ENCODE peak calls at places on chromosome 14, in five cellular contexts. One of them, this sample, is unnamed.

GRCh38 chr14:71061458-71061857 is 154.2 kb downstream of the PCNX1 start:
- DNase-seq in CD8-positive, alpha-beta T cell: no peak
- DNase-seq in heart right ventricle: no peak
- DNase-seq in aorta: no peak
- DNase-seq in PC-3: no peak
- DNase-seq in this sample: no peak

GRCh38 chr14:96177766-96178377 is 26.8 kb upstream of the BDKRB2 start:
- DNase-seq in CD8-positive, alpha-beta T cell: no peak
- DNase-seq in heart right ventricle: no peak
- DNase-seq in aorta: no peak
- DNase-seq in PC-3: no peak
- DNase-seq in this sample: no peak

GRCh38 chr14:44898547-44898946 is 63.2 kb downstream of the KLHL28 start:
- DNase-seq in CD8-positive, alpha-beta T cell: no peak
- DNase-seq in heart right ventricle: no peak
- DNase-seq in aorta: no peak
- DNase-seq in PC-3: peak; percentile 13
- DNase-seq in this sample: no peak

GRCh38 chr14:78399316-78399889 is 229.2 kb downstream of the NRXN3 start:
- DNase-seq in CD8-positive, alpha-beta T cell: no peak
- DNase-seq in heart right ventricle: no peak
- DNase-seq in aorta: no peak
- DNase-seq in PC-3: peak; percentile 36
- DNase-seq in this sample: no peak

GRCh38 chr14:104436047-104436531 is 143.5 kb upstream of the C14orf180 start:
- DNase-seq in CD8-positive, alpha-beta T cell: no peak
- DNase-seq in heart right ventricle: peak; percentile 86
- DNase-seq in aorta: peak; percentile 82
- DNase-seq in PC-3: no peak
- DNase-seq in this sample: no peak

GRCh38 chr14:77763316-77763715 is 2.4 kb upstream of the SNW1 start:
- DNase-seq in CD8-positive, alpha-beta T cell: no peak
- DNase-seq in heart right ventricle: no peak
- DNase-seq in aorta: no peak
- DNase-seq in PC-3: no peak
- DNase-seq in this sample: no peak

GRCh38 chr14:105299654-105300541 is 903 bp downstream of the BRF1 start:
- DNase-seq in CD8-positive, alpha-beta T cell: peak; percentile 22
- DNase-seq in heart right ventricle: peak; percentile 52
- DNase-seq in aorta: peak; percentile 88
- DNase-seq in PC-3: no peak
- DNase-seq in this sample: no peak

GRCh38 chr14:45362505-45362904 is 109.5 kb upstream of the MIS18BP1 start:
- DNase-seq in CD8-positive, alpha-beta T cell: no peak
- DNase-seq in heart right ventricle: no peak
- DNase-seq in aorta: no peak
- DNase-seq in PC-3: no peak
- DNase-seq in this sample: no peak

DNA sequence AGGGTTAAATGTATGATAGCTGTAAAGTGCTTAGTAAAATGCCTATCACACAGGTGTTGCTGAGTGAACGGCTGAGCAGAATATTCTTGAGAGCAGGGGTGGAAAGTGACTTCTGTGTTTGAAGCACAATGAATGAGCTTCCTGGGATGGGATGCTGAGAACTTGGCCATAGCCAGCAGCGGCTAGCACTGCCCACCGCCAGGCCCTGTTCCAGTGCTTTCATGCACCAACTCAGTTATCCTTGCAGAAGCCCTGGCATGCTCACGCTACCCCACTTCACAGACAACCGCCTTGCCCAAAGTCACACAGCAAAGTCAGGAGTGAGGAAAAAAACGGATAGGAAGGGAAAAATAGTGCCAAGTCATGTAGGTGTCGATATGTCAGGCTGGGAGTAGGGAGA is 10.9 kb downstream of the DYNC1H1 start:
- DNase-seq in CD8-positive, alpha-beta T cell: no peak
- DNase-seq in heart right ventricle: no peak
- DNase-seq in aorta: no peak
- DNase-seq in PC-3: no peak
- DNase-seq in this sample: no peak
- H3K27ac ChIP-seq in CD8-positive, alpha-beta T cell: no peak overlapping the region
- H3K27ac ChIP-seq in heart right ventricle: no peak overlapping the region
- H3K27ac ChIP-seq in aorta: no peak overlapping the region
- H3K27ac ChIP-seq in PC-3: peak overlapping the region; percentile 1
- H3K27ac ChIP-seq in this sample: no peak overlapping the region

GRCh38 chr14:68263563-68264350 is 444.2 kb downstream of the RAD51B start:
- DNase-seq in CD8-positive, alpha-beta T cell: no peak
- DNase-seq in heart right ventricle: no peak
- DNase-seq in aorta: no peak
- DNase-seq in PC-3: no peak
- DNase-seq in this sample: no peak
- H3K27ac ChIP-seq in CD8-positive, alpha-beta T cell: no peak overlapping the region
- H3K27ac ChIP-seq in heart right ventricle: no peak overlapping the region
- H3K27ac ChIP-seq in aorta: no peak overlapping the region
- H3K27ac ChIP-seq in PC-3: no peak overlapping the region
- H3K27ac ChIP-seq in this sample: no peak overlapping the region

GRCh38 chr14:74591394-74591793 is 20.6 kb downstream of the LTBP2 start:
- DNase-seq in CD8-positive, alpha-beta T cell: no peak
- DNase-seq in heart right ventricle: no peak
- DNase-seq in aorta: no peak
- DNase-seq in PC-3: no peak
- DNase-seq in this sample: no peak
- H3K27ac ChIP-seq in CD8-positive, alpha-beta T cell: no peak overlapping the region
- H3K27ac ChIP-seq in heart right ventricle: peak overlapping the region; percentile 59
- H3K27ac ChIP-seq in aorta: peak overlapping the region; percentile 37
- H3K27ac ChIP-seq in PC-3: no peak overlapping the region
- H3K27ac ChIP-seq in this sample: no peak overlapping the region

GRCh38 chr14:75804570-75805275 is 143.7 kb downstream of the TTLL5 start:
- DNase-seq in CD8-positive, alpha-beta T cell: no peak
- DNase-seq in heart right ventricle: no peak
- DNase-seq in aorta: no peak
- DNase-seq in PC-3: no peak
- DNase-seq in this sample: no peak
- H3K27ac ChIP-seq in CD8-positive, alpha-beta T cell: no peak overlapping the region
- H3K27ac ChIP-seq in heart right ventricle: no peak overlapping the region
- H3K27ac ChIP-seq in aorta: no peak overlapping the region
- H3K27ac ChIP-seq in PC-3: no peak overlapping the region
- H3K27ac ChIP-seq in this sample: no peak overlapping the region

DNA sequence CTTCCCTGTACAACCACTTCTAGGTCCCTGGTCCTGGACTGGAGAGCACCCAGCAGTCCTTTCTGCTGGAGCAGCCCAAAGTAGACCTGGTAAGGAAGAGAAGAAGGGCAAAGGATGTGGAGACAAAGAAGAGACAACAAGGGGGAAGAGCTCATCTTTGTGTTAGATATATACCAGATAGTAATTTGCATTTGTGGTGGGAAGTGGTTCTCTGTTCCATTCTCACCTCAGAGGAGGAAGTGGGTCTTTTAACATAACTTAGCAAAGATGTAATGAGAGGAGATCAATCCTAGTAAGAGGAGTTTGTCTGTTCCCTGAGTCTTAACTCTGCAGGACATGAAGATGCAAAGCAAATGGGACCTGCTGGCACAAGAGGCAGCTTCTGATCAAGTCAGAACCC is 8.0 kb downstream of the CCDC198 start:
- DNase-seq in CD8-positive, alpha-beta T cell: no peak
- DNase-seq in heart right ventricle: no peak
- DNase-seq in aorta: no peak
- DNase-seq in PC-3: no peak
- DNase-seq in this sample: no peak
- H3K27ac ChIP-seq in CD8-positive, alpha-beta T cell: no peak overlapping the region
- H3K27ac ChIP-seq in heart right ventricle: no peak overlapping the region
- H3K27ac ChIP-seq in aorta: no peak overlapping the region
- H3K27ac ChIP-seq in PC-3: no peak overlapping the region
- H3K27ac ChIP-seq in this sample: no peak overlapping the region

GRCh38 chr14:22517117-22517720 is 71.8 kb downstream of the DAD1 start:
- DNase-seq in CD8-positive, alpha-beta T cell: no peak
- DNase-seq in heart right ventricle: no peak
- DNase-seq in aorta: no peak
- DNase-seq in PC-3: no peak
- DNase-seq in this sample: no peak
- H3K27ac ChIP-seq in CD8-positive, alpha-beta T cell: peak overlapping the region; percentile 58
- H3K27ac ChIP-seq in heart right ventricle: no peak overlapping the region
- H3K27ac ChIP-seq in aorta: no peak overlapping the region
- H3K27ac ChIP-seq in PC-3: no peak overlapping the region
- H3K27ac ChIP-seq in this sample: no peak overlapping the region

GRCh38 chr14:68762944-68763831 is 29.7 kb downstream of the ZFP36L1 start:
- DNase-seq in CD8-positive, alpha-beta T cell: no peak
- DNase-seq in heart right ventricle: peak; percentile 80
- DNase-seq in aorta: peak; percentile 87
- DNase-seq in PC-3: no peak
- DNase-seq in this sample: no peak
- H3K27ac ChIP-seq in CD8-positive, alpha-beta T cell: no peak overlapping the region
- H3K27ac ChIP-seq in heart right ventricle: peak overlapping the region; percentile 74
- H3K27ac ChIP-seq in aorta: no peak overlapping the region
- H3K27ac ChIP-seq in PC-3: no peak overlapping the region
- H3K27ac ChIP-seq in this sample: no peak overlapping the region